ENCODE peak calls at places on chromosomes 4 and X, in six cellular contexts. V is OCI-LY7; E is IMR-90; Z is Karpas-422; D is esophagus muscularis mucosa; Y is CD8-positive, alpha-beta memory T cell. R is an unnamed sample. For H3K36me3, the result is how much of the 10 kb centered on the place peaks cover.

GRCh38 chr4:73704314-73705055 is 35.9 kb upstream of the CXCL8 start:
- DNase-seq in V (no peak), E (peak), Z (no peak), D (no peak), Y (no peak), R (no peak)

GRCh38 chr4:110618091-110619000 is 4.5 kb downstream of the PITX2 start:
- DNase-seq in V (no peak), E (no peak), Z (no peak), D (no peak), Y (no peak), R (no peak)

GRCh38 chr4:52588097-52588496 is 71.0 kb downstream of the USP46 start:
- DNase-seq in V (peak), E (peak), Z (peak), D (peak), Y (no peak), R (peak)

GRCh38 chr4:114780205-114780604 is 181.6 kb downstream of the UGT8 start:
- DNase-seq in V (peak), E (peak), Z (peak), D (no peak), Y (no peak), R (peak)

GRCh38 chr4:26520728-26521442 is 30.6 kb upstream of the CCKAR start:
- DNase-seq in V (no peak), E (peak), Z (no peak), D (peak), Y (no peak), R (no peak)

GRCh38 chrX:106811131-106811910 is 8.8 kb downstream of the TBC1D8B start:
- DNase-seq in V (no peak), E (no peak), Z (no peak), D (no peak), Y (no peak), R (no peak)

GRCh38 chr4:137387924-137388323 is 144.4 kb downstream of the PCDH18 start:
- DNase-seq in V (no peak), E (peak), Z (no peak), D (no peak), Y (no peak), R (no peak)

GRCh38 chr4:155629183-155629825 is 37.3 kb upstream of the GUCY1A1 start:
- DNase-seq in V (no peak), E (peak), Z (no peak), D (no peak), Y (no peak), R (no peak)

GRCh38 chrX:108122748-108123147 is 31.2 kb downstream of the ATG4A start:
- DNase-seq in V (no peak), E (peak), Z (no peak), D (no peak), Y (no peak), R (no peak)

DNA sequence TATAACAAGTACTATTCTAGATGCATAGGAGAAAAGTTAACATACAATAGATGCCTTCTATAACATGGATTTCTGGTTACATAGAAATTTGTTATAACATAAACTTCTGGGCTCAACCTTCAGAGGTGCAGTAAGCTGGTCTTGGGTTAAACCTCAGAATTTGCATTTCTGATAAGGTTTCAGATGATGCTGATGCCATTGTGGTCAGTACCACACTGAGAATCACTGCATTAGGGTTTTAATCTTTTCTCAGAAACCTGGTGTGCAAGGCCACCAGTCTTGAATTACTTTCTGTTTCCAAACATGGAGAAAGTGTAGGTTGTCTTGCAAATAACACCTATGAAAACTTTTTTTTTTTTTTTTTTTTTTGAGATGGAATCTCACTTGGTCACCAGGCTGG is 146.2 kb downstream of the SPOCK3 start:
- DNase-seq in V (no peak), E (no peak), Z (no peak), D (no peak), Y (no peak), R (no peak)
- H3K36me3 ChIP-seq in V (under half), E (under half), Z (under half), D (under half), Y (under half), R (under half)

DNA sequence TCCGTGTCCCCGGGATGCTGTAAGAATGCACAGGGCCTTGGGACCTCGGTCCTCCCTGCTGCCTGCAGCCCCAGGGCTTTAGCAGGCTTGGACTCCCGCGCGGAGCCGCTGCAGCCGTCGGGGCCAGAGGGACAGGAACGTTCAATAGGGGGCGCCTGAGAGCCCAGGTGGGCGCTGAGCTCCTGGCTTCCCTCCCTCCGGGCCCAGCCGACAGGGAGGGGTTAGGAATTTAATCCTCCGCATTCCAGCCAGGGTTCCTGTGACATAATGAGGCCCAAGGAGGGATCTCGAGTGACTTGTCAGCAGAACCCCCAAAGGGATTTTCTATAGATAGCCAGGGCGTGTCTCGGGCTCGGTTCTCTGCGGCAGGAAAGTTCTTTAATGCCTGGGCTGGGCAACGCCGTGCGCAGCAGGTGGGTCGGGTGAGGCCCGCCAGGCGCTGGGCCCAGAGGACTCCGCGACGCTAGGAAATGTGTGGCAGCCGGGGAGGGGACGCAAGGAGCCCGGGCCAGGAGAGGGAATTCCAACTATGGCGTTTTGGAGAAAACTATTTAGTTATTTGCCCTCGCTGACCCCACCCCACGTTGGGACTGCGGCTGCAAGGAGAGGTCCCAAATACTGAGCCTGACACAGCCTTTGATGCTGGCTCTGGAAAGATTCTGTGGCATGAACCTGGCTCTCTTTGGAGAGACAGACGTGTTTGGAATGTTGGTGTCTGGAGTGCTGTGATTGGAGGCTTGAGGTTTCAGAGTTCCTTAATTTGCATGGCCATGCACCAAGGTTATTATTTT is 285.2 kb upstream of the GATB start:
- DNase-seq in V (no peak), E (no peak), Z (no peak), D (peak), Y (no peak), R (peak)
- H3K4me3 ChIP-seq in V (no peak), E (no peak), Z (no peak), D (peak), Y (no peak), R (peak)

DNA sequence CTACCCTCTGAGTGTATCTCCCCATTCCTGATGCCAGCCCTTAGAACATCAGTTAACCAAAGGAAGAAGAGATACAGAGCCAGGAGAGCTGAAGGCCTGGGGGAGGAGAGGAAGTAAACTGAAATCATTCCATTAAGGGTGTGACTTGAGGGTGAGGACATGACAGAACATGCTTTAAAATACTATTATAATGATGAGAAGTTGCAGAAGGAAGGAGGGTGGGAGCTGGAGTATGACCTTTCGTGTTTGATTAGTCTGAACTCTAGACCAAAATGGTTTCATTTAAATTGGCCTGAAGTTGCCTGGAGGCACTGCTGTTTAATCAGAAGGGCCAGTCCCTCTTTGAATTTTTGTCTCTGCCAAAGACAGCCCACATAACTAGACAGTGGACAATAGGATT is 11.4 kb downstream of the INTS6L start:
- DNase-seq in V (no peak), E (no peak), Z (peak), D (no peak), Y (no peak), R (no peak)
- H3K27ac ChIP-seq in V (no peak), E (no peak), Z (no peak), D (no peak), Y (no peak), R (no peak)

GRCh38 chr4:17704020-17704657 is 77.3 kb downstream of the FAM184B start:
- DNase-seq in V (no peak), E (no peak), Z (no peak), D (no peak), Y (no peak), R (no peak)

GRCh38 chr4:17701882-17702281 is 79.5 kb downstream of the FAM184B start:
- DNase-seq in V (no peak), E (no peak), Z (no peak), D (peak), Y (no peak), R (no peak)

GRCh38 chr4:17702666-17703065 is 78.8 kb downstream of the FAM184B start:
- DNase-seq in V (no peak), E (no peak), Z (no peak), D (no peak), Y (no peak), R (no peak)

GRCh38 chr4:17699380-17699779 is 82.0 kb downstream of the FAM184B start:
- DNase-seq in V (no peak), E (no peak), Z (no peak), D (no peak), Y (no peak), R (no peak)

GRCh38 chr4:17701146-17701859 is 80.1 kb downstream of the FAM184B start:
- DNase-seq in V (no peak), E (no peak), Z (no peak), D (peak), Y (no peak), R (no peak)
- H3K36me3 ChIP-seq in V (under half), E (under half), Z (under half), D (under half), Y (under half), R (under half)

DNA sequence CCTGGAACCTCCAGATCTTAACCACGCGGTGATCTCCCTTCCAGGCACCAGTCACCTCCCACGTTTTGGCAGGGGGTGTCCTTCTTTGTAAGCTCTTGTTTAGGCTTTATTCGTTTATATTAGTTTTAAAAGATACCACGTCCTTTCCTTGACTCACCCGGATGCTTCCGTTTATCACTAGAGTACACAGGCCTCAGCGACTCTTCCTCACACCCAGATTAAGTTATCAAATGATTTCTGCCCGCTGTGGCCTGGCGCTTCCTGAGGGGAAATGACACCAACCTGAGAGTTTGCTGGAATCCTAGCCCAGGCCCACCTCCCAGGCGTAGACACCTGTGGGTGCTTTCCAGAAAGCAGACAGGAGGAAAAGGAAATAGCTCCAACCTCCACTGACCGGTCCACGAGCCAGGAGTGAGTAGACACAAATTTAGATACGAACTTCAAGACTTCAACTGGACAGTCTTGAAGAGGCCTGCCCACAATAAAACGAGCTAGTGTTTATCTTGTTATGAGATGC is 756 bp upstream of the ADAMTS3 start:
- DNase-seq in V (no peak), E (peak), Z (no peak), D (no peak), Y (no peak), R (no peak)
- H3K4me3 ChIP-seq in V (no peak), E (peak), Z (no peak), D (peak), Y (no peak), R (peak)

R was measured in iPS DF 6.9.